ENCODE peak calls at places on chromosome 7, in eight cellular contexts. U, S, B, F, L, W, Q and Y are unnamed samples.

GRCh38 chr7:26440993-26441636 is 149.5 kb downstream of the SNX10 start:
- DNase-seq in L (no peak), B (no peak), U (no peak), F (no peak), Q (no peak), W (no peak), S (no peak), Y (no peak)

GRCh38 chr7:131011437-131011752 is 277.4 kb upstream of the KLF14 start:
- DNase-seq in W (no peak), U (no peak), Q (no peak), L (no peak), F (no peak), S (no peak), B (no peak), Y (no peak)

GRCh38 chr7:101363196-101363733 is 590 bp downstream of the COL26A1 start:
- DNase-seq in B (no peak), U (no peak), Q (no peak), W (no peak), L (no peak), F (no peak), S (no peak), Y (no peak)

GRCh38 chr7:33823913-33824312 is 81.4 kb upstream of the BMPER start:
- DNase-seq in W (no peak), B (no peak), U (no peak), S (no peak), F (no peak), Q (no peak), L (no peak), Y (no peak)

GRCh38 chr7:106309352-106309751 is 24.6 kb upstream of the NAMPT start:
- DNase-seq in W (no peak), S (no peak), L (no peak), Q (no peak), B (no peak), U (no peak), F (no peak), Y (no peak)

GRCh38 chr7:25656581-25657026 is 428.3 kb upstream of the NPVF start:
- DNase-seq in Q (no peak), F (no peak), S (no peak), W (no peak), L (no peak), U (no peak), B (no peak), Y (no peak)

GRCh38 chr7:5470721-5471311 is 47.2 kb upstream of the TNRC18 start:
- DNase-seq in F (peak), L (no peak), S (no peak), Q (no peak), W (no peak), U (peak), B (no peak), Y (peak)

GRCh38 chr7:122316467-122317394 is 12.2 kb upstream of the FEZF1 start:
- DNase-seq in Q (no peak), L (no peak), W (peak), B (no peak), U (no peak), S (peak), F (no peak), Y (no peak)

GRCh38 chr7:69412331-69413146 is 185.7 kb upstream of the AUTS2 start:
- DNase-seq in U (peak), W (no peak), L (no peak), F (no peak), S (peak), B (peak), Q (no peak), Y (peak)

GRCh38 chr7:151244156-151244870 is 4.2 kb downstream of the SMARCD3 start:
- DNase-seq in W (peak), B (peak), L (peak), F (peak), U (no peak), Q (no peak), S (peak), Y (peak)

GRCh38 chr7:46835556-46835955 is 746.4 kb downstream of the TNS3 start:
- DNase-seq in L (no peak), B (no peak), F (no peak), Q (no peak), W (no peak), S (no peak), U (no peak), Y (no peak)

GRCh38 chr7:41576176-41576575 is 126.7 kb downstream of the INHBA start:
- DNase-seq in F (no peak), L (no peak), B (no peak), W (no peak), Q (no peak), U (no peak), S (no peak), Y (no peak)

GRCh38 chr7:141356096-141356495 is 195.1 kb upstream of the AGK start:
- DNase-seq in S (no peak), F (no peak), W (no peak), L (no peak), B (no peak), U (no peak), Q (no peak), Y (no peak)

GRCh38 chr7:71193099-71193810 is 61.3 kb downstream of the GALNT17 start:
- DNase-seq in W (no peak), U (no peak), F (no peak), S (no peak), L (no peak), B (no peak), Q (no peak), Y (no peak)

GRCh38 chr7:114663502-114663901 is 248.9 kb downstream of the FOXP2 start:
- DNase-seq in F (no peak), Q (no peak), U (no peak), S (peak), W (no peak), L (no peak), B (peak), Y (no peak)

GRCh38 chr7:19930051-19930450 is 156.6 kb upstream of the TMEM196 start:
- DNase-seq in W (no peak), L (no peak), Q (no peak), F (no peak), S (no peak), B (no peak), U (no peak), Y (no peak)

GRCh38 chr7:129150199-129150996 is 5.9 kb downstream of the TSPAN33 start:
- DNase-seq in Q (no peak), F (no peak), W (no peak), B (no peak), L (no peak), U (no peak), S (no peak), Y (no peak)

DNA sequence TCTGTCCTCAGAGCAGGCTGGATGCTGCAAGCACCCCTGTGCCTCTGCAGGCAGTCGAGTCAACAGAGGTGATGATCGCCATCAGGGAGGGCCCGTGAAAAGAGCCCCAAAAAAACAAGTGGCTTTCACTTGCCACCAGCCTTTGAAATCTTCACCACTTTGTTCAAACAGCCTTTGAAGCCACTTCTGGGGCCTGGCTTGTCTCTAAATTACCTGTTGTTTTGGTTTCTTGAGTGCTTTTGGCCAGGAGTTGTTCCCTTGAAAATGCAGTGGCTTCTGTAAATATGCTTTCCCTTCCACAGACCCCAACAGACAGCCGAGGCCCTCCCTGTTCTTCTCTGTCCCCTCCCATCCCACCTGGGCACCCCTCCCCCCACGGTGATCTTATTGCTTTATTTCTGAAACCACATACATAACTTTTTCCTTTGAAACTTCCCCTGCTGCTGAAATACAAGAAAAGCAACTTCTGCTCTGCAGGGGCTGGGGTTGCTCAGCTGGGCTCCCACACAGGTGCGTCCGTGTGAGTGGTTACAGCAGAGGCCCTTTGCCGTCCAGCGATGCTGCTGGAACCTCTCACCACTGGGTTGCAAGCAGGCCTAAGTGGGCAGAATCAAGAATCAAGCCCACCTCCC is 283.8 kb upstream of the SHH start:
- DNase-seq in F (no peak), Q (no peak), L (no peak), U (no peak), S (no peak), W (no peak), B (no peak), Y (no peak)
- H3K4me3 ChIP-seq in F (no peak), Q (no peak), L (no peak), U (no peak), S (no peak), W (no peak), B (no peak), Y (no peak)

GRCh38 chr7:31069880-31070555 is 17.9 kb downstream of the ADCYAP1R1 start:
- DNase-seq in U (no peak), S (no peak), Q (no peak), F (no peak), B (no peak), L (no peak), W (no peak), Y (no peak)
- TF ChIP-seq POLR2A in U (no peak), S (no peak), Q (no peak), F (no peak), B (no peak), L (no peak), W (no peak), Y (no peak)

DNA sequence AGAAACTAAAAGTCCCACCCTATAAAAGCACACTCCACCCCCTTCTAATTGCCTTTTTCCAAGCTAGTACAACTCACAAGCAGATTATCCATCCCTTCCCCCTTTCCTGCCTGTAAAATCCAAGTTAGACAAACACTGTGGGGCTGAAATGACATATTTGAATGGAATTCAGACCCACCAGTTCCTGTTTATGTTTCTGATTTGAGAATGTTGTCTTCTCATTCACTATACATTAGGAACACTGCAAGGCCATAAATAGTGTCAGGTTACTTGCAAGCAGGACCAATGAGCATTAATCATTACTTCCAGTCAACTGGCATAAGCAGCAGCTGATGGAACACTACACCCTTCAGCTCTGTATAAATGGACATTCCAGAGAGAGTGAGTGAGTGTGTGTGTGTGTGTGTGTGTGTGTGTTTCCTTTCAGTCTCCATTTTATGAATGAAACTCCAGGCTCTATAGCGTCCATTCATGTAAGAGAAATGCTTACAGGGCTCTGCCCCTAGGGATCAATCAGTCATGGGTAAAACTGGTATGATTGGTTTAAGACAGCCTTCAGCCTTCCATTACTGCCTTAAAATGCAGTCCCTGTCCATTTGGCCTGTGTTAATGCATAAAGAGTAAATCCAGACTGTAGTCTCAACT is 69.3 kb downstream of the ETV1 start:
- DNase-seq in B (peak), L (no peak), U (no peak), F (no peak), Q (no peak), S (peak), W (no peak), Y (peak)
- H3K27ac ChIP-seq in B (peak), L (no peak), U (peak), F (no peak), Q (peak), S (peak), W (no peak), Y (peak)

GRCh38 chr7:121139427-121139826 is 150.9 kb downstream of the CPED1 start:
- DNase-seq in S (no peak), L (no peak), W (no peak), Q (no peak), U (no peak), B (no peak), F (no peak), Y (no peak)
- H3K4me3 ChIP-seq in S (no peak), L (no peak), W (no peak), Q (no peak), U (no peak), B (no peak), F (no peak), Y (no peak)

GRCh38 chr7:155303039-155303593 is 5.4 kb downstream of the INSIG1 start:
- DNase-seq in L (no peak), U (no peak), B (no peak), W (no peak), Q (no peak), S (no peak), F (no peak), Y (no peak)
- TF ChIP-seq POLR2A in L (no peak), U (no peak), B (no peak), W (no peak), Q (no peak), S (no peak), F (no peak), Y (no peak)

DNA sequence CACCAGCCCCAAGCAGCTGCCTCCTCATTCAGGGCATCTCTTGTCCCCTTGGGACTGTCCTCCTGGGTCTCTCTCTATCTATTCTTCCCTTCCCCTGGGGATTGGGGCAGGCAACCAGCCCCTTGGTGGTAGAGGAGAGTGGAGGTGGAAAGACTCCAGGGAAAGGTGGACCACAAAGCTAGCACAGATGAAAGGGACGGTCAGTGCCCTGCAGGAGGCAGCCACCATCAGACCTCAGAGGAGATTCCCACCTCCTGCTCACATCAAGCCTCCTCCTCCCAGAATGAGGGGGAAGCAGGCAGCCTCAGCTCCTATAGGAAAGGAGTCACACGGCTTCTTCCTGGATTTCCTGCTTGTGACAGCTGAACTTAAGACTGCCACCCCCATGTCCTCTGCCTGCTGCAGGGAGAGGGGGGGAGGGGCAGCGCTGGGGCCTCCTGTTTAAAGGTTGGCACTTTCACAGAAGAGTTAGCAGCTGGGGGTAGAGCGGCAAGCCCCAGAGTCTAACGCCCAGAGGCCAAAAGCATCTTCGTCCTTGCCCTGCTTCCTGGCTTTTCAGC is 44.4 kb upstream of the LRRC4 start:
- DNase-seq in W (no peak), B (no peak), U (no peak), F (no peak), L (no peak), Q (no peak), S (no peak), Y (peak)
- H3K27ac ChIP-seq in W (no peak), B (no peak), U (no peak), F (no peak), L (no peak), Q (no peak), S (no peak), Y (no peak)